ENCODE peak calls at places on chromosomes 2 and 18, in four cellular contexts. D is HepG2, T is GM12878, O is K562. N is an unnamed sample.

GRCh38 chr2:201546576-201546975 is 95.0 kb downstream of the STRADB start:
- DNase-seq in D (no peak), T (no peak), O (no peak), N (no peak)

GRCh38 chr18:63897072-63897471 is 9.6 kb downstream of the SERPINB2 start:
- DNase-seq in D (no peak), T (no peak), O (no peak), N (no peak)

GRCh38 chr2:55768991-55769390 is 75.3 kb upstream of the PNPT1 start:
- DNase-seq in D (no peak), T (no peak), O (no peak), N (no peak)

GRCh38 chr2:121075006-121075545 is 209.9 kb downstream of the TFCP2L1 start:
- DNase-seq in D (no peak), T (peak; percentile 5), O (peak; percentile 89), N (peak; percentile 75)

GRCh38 chr18:72830109-72830508 is 37.7 kb downstream of the NETO1 start:
- DNase-seq in D (no peak), T (no peak), O (no peak), N (no peak)

GRCh38 chr2:189091253-189091652 is 88.3 kb downstream of the COL5A2 start:
- DNase-seq in D (no peak), T (no peak), O (no peak), N (no peak)

GRCh38 chr2:196951973-196952372 is 25.5 kb upstream of the PGAP1 start:
- DNase-seq in D (no peak), T (no peak), O (no peak), N (no peak)

GRCh38 chr18:68520406-68521075 is 194.4 kb downstream of the TMX3 start:
- DNase-seq in D (no peak), T (no peak), O (no peak), N (no peak)

GRCh38 chr2:75787532-75788132 is 76.9 kb upstream of the GCFC2 start:
- DNase-seq in D (peak; percentile 44), T (no peak), O (peak; percentile 23), N (peak; percentile 43)

GRCh38 chr2:190696792-190697398 is 48.0 kb downstream of the NAB1 start:
- DNase-seq in D (peak; percentile 46), T (no peak), O (no peak), N (no peak)

GRCh38 chr2:222797308-222797707 is 63.5 kb upstream of the ACSL3 start:
- DNase-seq in D (peak; percentile 74), T (no peak), O (peak; percentile 29), N (peak; percentile 38)

GRCh38 chr2:35114765-35115164 is 1240.8 kb upstream of the CRIM1 start:
- DNase-seq in D (peak; percentile 7), T (no peak), O (no peak), N (peak; percentile 11)

GRCh38 chr2:235841863-235842262 is 326.3 kb downstream of the GBX2 start:
- DNase-seq in D (no peak), T (no peak), O (no peak), N (no peak)

GRCh38 chr2:236572482-236572881 is 2.9 kb downstream of the ACKR3 start:
- DNase-seq in D (no peak), T (no peak), O (no peak), N (no peak)

GRCh38 chr2:217412299-217412698 is 552.4 kb upstream of the TNP1 start:
- DNase-seq in D (no peak), T (no peak), O (no peak), N (no peak)

GRCh38 chr2:70519453-70519852 is 34.2 kb downstream of the TGFA start:
- DNase-seq in D (no peak), T (no peak), O (no peak), N (no peak)

GRCh38 chr2:64632855-64633819 is 20.6 kb downstream of the SERTAD2 start:
- DNase-seq in D (no peak), T (no peak), O (no peak), N (no peak)

GRCh38 chr2:133817680-133818566 is 249.7 kb upstream of the NCKAP5 start:
- DNase-seq in D (peak; percentile 48), T (no peak), O (no peak), N (peak; percentile 9)

DNA sequence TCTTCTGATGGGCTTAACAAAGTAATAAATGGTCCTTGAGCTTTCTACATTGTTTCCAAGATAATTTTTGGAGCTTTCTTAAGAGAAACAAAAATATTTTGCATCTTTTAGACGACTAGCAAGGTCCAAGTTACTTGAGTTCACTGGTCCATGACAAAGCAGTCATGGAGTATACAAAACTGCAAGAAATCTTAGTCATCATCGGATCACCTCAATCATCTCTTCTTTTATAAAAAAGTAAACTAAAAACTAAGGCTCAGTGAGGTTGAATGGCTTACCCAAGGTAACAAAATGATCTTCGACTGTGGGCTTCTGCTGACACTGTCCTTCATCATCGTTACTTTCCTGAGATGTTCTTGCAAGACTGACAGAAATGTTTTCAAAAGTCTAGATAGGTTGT is 11.9 kb downstream of the FIGN start:
- DNase-seq in D (no peak), T (no peak), O (no peak), N (no peak)
- TF ChIP-seq FOXK2 in D (no peak), T (no peak), O (no peak), N (no peak)

GRCh38 chr2:113160248-113160647 is 13.5 kb upstream of the PSD4 start:
- DNase-seq in D (no peak), T (no peak), O (no peak), N (no peak)

GRCh38 chr2:113164234-113164929 is 9.4 kb upstream of the PSD4 start:
- DNase-seq in D (no peak), T (no peak), O (peak; percentile 49), N (no peak)

GRCh38 chr2:113160962-113161361 is 12.8 kb upstream of the PSD4 start:
- DNase-seq in D (no peak), T (no peak), O (no peak), N (no peak)

GRCh38 chr2:113162869-113163268 is 10.9 kb upstream of the PSD4 start:
- DNase-seq in D (no peak), T (no peak), O (no peak), N (no peak)

GRCh38 chr2:113162173-113162572 is 11.6 kb upstream of the PSD4 start:
- DNase-seq in D (no peak), T (no peak), O (no peak), N (no peak)
- TF ChIP-seq FOXK2 in D (no peak), T (no peak), O (no peak), N (no peak)

GRCh38 chr2:174668075-174668474 is 70.5 kb upstream of the WIPF1 start:
- DNase-seq in D (no peak), T (no peak), O (no peak), N (no peak)

GRCh38 chr2:174669321-174669720 is 71.7 kb upstream of the WIPF1 start:
- DNase-seq in D (no peak), T (no peak), O (no peak), N (no peak)

GRCh38 chr2:174666312-174666711 is 68.7 kb upstream of the WIPF1 start:
- DNase-seq in D (no peak), T (no peak), O (no peak), N (no peak)

GRCh38 chr2:174667461-174667860 is 69.9 kb upstream of the WIPF1 start:
- DNase-seq in D (no peak), T (no peak), O (no peak), N (no peak)

GRCh38 chr2:174666786-174667369 is 69.3 kb upstream of the WIPF1 start:
- DNase-seq in D (no peak), T (no peak), O (no peak), N (no peak)
- TF ChIP-seq FOXK2 in D (no peak), T (no peak), O (no peak), N (no peak)

DNA sequence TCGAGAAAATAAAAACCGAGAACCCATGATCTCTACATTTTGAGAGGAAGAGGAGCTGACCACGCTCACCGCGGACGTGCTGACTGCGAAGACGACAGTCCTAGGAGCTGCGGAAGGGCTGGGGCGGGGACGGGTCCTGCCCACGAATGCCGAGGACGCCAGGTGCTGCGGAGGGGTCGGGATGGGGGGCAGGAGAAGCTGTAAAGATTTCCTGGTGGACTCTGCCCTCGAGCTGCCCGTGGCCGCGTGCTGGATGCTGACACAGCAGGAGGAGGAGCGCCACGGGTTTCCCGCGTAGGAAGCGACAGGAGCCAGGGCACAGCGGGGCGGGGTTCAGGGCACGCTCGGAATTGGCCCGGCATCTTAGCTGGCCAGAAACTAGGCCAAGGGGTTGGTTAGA is 22.2 kb downstream of the ZSCAN30 start:
- DNase-seq in D (no peak), T (no peak), O (no peak), N (no peak)
- TF ChIP-seq FOXK2 in D (no peak), T (no peak), O (no peak), N (no peak)

DNA sequence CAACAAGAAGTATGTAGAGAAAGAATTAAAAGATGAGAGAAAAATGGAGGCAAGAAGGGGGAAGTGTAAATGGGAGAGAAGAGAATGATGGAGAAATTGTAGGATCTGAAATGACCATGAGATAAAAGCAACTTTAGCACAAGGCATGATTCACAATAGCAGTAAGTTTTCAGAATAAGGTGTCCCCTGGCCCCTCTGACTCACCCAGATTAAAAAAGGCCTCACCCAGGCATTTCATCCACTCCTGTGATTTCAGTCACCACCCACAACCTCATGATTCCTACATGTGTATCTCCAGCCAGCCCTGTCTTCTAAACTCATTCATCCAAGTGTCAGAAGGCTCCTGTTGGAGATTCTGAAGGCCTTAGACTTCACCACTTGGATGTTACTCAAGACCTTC is 56.6 kb downstream of the SP100 start:
- DNase-seq in D (no peak), T (peak; percentile 34), O (no peak), N (no peak)
- TF ChIP-seq FOXK2 in D (no peak), T (no peak), O (no peak), N (no peak)

GRCh38 chr2:127820080-127820668 is 9.2 kb upstream of the WDR33 start:
- DNase-seq in D (no peak), T (no peak), O (no peak), N (peak; percentile 26)

GRCh38 chr2:127829845-127830246 is 18.9 kb upstream of the WDR33 start:
- DNase-seq in D (no peak), T (peak; percentile 96), O (no peak), N (no peak)

GRCh38 chr2:127826047-127826446 is 15.1 kb upstream of the WDR33 start:
- DNase-seq in D (no peak), T (no peak), O (no peak), N (no peak)
- TF ChIP-seq FOXK2 in D (no peak), T (no peak), O (no peak), N (no peak)

GRCh38 chr2:86631846-86632485 is 8.3 kb upstream of the RNF103 start:
- DNase-seq in D (peak; percentile 55), T (no peak), O (no peak), N (no peak)
- TF ChIP-seq FOXK2 in D (no peak), T (no peak), O (no peak), N (no peak)

GRCh38 chr18:76452357-76452756 is 42.7 kb downstream of the ZNF516 start:
- DNase-seq in D (no peak), T (no peak), O (no peak), N (no peak)
- TF ChIP-seq FOXK2 in D (no peak), T (no peak), O (no peak), N (no peak)